ENCODE peak calls at places on chromosomes 3 and 15, in seven cellular contexts. One of them, this sample, is unnamed.

GRCh38 chr3:157263027-157263426 is 103.1 kb upstream of the CCNL1 start:
- DNase-seq in progenitor cell of endocrine pancreas: no peak
- DNase-seq in retinal pigment epithelial cell: peak
- DNase-seq in right lobe of liver: no peak
- DNase-seq in HTR-8/SVneo: no peak
- DNase-seq in aorta: no peak
- DNase-seq in activated naive CD8-positive, alpha-beta T cell treated with anti-CD3 and anti-CD28 coated beads, Interleukin-2, amount 50 U/mL, for 24 hours: no peak
- DNase-seq in this sample: no peak

GRCh38 chr3:12810013-12810780 is 13.7 kb downstream of the CAND2 start:
- DNase-seq in progenitor cell of endocrine pancreas: peak
- DNase-seq in retinal pigment epithelial cell: peak
- DNase-seq in right lobe of liver: peak
- DNase-seq in HTR-8/SVneo: peak
- DNase-seq in aorta: peak
- DNase-seq in activated naive CD8-positive, alpha-beta T cell treated with anti-CD3 and anti-CD28 coated beads, Interleukin-2, amount 50 U/mL, for 24 hours: peak
- DNase-seq in this sample: peak

GRCh38 chr15:52278636-52279367 is 16.8 kb downstream of the MYO5C start:
- DNase-seq in progenitor cell of endocrine pancreas: no peak
- DNase-seq in retinal pigment epithelial cell: no peak
- DNase-seq in right lobe of liver: no peak
- DNase-seq in HTR-8/SVneo: no peak
- DNase-seq in aorta: no peak
- DNase-seq in activated naive CD8-positive, alpha-beta T cell treated with anti-CD3 and anti-CD28 coated beads, Interleukin-2, amount 50 U/mL, for 24 hours: no peak
- DNase-seq in this sample: no peak

GRCh38 chr3:24551626-24552025 is 57.0 kb upstream of the THRB start:
- DNase-seq in progenitor cell of endocrine pancreas: no peak
- DNase-seq in retinal pigment epithelial cell: no peak
- DNase-seq in right lobe of liver: no peak
- DNase-seq in HTR-8/SVneo: no peak
- DNase-seq in aorta: no peak
- DNase-seq in activated naive CD8-positive, alpha-beta T cell treated with anti-CD3 and anti-CD28 coated beads, Interleukin-2, amount 50 U/mL, for 24 hours: no peak
- DNase-seq in this sample: no peak

GRCh38 chr3:190701096-190701532 is 161.4 kb downstream of the GMNC start:
- DNase-seq in progenitor cell of endocrine pancreas: peak
- DNase-seq in retinal pigment epithelial cell: peak
- DNase-seq in right lobe of liver: peak
- DNase-seq in HTR-8/SVneo: peak
- DNase-seq in aorta: no peak
- DNase-seq in activated naive CD8-positive, alpha-beta T cell treated with anti-CD3 and anti-CD28 coated beads, Interleukin-2, amount 50 U/mL, for 24 hours: peak
- DNase-seq in this sample: no peak

GRCh38 chr3:54888873-54889272 is 39.0 kb downstream of the LRTM1 start:
- DNase-seq in progenitor cell of endocrine pancreas: no peak
- DNase-seq in retinal pigment epithelial cell: no peak
- DNase-seq in right lobe of liver: no peak
- DNase-seq in HTR-8/SVneo: no peak
- DNase-seq in aorta: no peak
- DNase-seq in activated naive CD8-positive, alpha-beta T cell treated with anti-CD3 and anti-CD28 coated beads, Interleukin-2, amount 50 U/mL, for 24 hours: no peak
- DNase-seq in this sample: no peak

GRCh38 chr3:183822631-183823030 is 2.7 kb downstream of the MAP6D1 start:
- DNase-seq in progenitor cell of endocrine pancreas: no peak
- DNase-seq in retinal pigment epithelial cell: no peak
- DNase-seq in right lobe of liver: no peak
- DNase-seq in HTR-8/SVneo: no peak
- DNase-seq in aorta: no peak
- DNase-seq in activated naive CD8-positive, alpha-beta T cell treated with anti-CD3 and anti-CD28 coated beads, Interleukin-2, amount 50 U/mL, for 24 hours: no peak
- DNase-seq in this sample: no peak

GRCh38 chr3:6805236-6805635 is 55.7 kb upstream of the GRM7 start:
- DNase-seq in progenitor cell of endocrine pancreas: no peak
- DNase-seq in retinal pigment epithelial cell: no peak
- DNase-seq in right lobe of liver: no peak
- DNase-seq in HTR-8/SVneo: no peak
- DNase-seq in aorta: no peak
- DNase-seq in activated naive CD8-positive, alpha-beta T cell treated with anti-CD3 and anti-CD28 coated beads, Interleukin-2, amount 50 U/mL, for 24 hours: no peak
- DNase-seq in this sample: no peak

GRCh38 chr15:90902656-90902995 is 476 bp upstream of the MAN2A2 start:
- DNase-seq in progenitor cell of endocrine pancreas: no peak
- DNase-seq in retinal pigment epithelial cell: no peak
- DNase-seq in right lobe of liver: no peak
- DNase-seq in HTR-8/SVneo: no peak
- DNase-seq in aorta: no peak
- DNase-seq in activated naive CD8-positive, alpha-beta T cell treated with anti-CD3 and anti-CD28 coated beads, Interleukin-2, amount 50 U/mL, for 24 hours: no peak
- DNase-seq in this sample: no peak

GRCh38 chr3:143507735-143508580 is 340.3 kb downstream of the SLC9A9 start:
- DNase-seq in progenitor cell of endocrine pancreas: no peak
- DNase-seq in retinal pigment epithelial cell: no peak
- DNase-seq in right lobe of liver: no peak
- DNase-seq in HTR-8/SVneo: no peak
- DNase-seq in aorta: no peak
- DNase-seq in activated naive CD8-positive, alpha-beta T cell treated with anti-CD3 and anti-CD28 coated beads, Interleukin-2, amount 50 U/mL, for 24 hours: no peak
- DNase-seq in this sample: no peak

GRCh38 chr3:15796771-15797599 is 794 bp downstream of the ANKRD28 start:
- DNase-seq in progenitor cell of endocrine pancreas: no peak
- DNase-seq in retinal pigment epithelial cell: no peak
- DNase-seq in right lobe of liver: no peak
- DNase-seq in HTR-8/SVneo: peak
- DNase-seq in aorta: no peak
- DNase-seq in activated naive CD8-positive, alpha-beta T cell treated with anti-CD3 and anti-CD28 coated beads, Interleukin-2, amount 50 U/mL, for 24 hours: no peak
- DNase-seq in this sample: no peak

GRCh38 chr3:186053954-186054353 is 54.9 kb downstream of the ETV5 start:
- DNase-seq in progenitor cell of endocrine pancreas: no peak
- DNase-seq in retinal pigment epithelial cell: no peak
- DNase-seq in right lobe of liver: no peak
- DNase-seq in HTR-8/SVneo: no peak
- DNase-seq in aorta: no peak
- DNase-seq in activated naive CD8-positive, alpha-beta T cell treated with anti-CD3 and anti-CD28 coated beads, Interleukin-2, amount 50 U/mL, for 24 hours: no peak
- DNase-seq in this sample: no peak

GRCh38 chr3:159077860-159078259 is 276.0 kb downstream of the MFSD1 start:
- DNase-seq in progenitor cell of endocrine pancreas: no peak
- DNase-seq in retinal pigment epithelial cell: peak
- DNase-seq in right lobe of liver: no peak
- DNase-seq in HTR-8/SVneo: peak
- DNase-seq in aorta: no peak
- DNase-seq in activated naive CD8-positive, alpha-beta T cell treated with anti-CD3 and anti-CD28 coated beads, Interleukin-2, amount 50 U/mL, for 24 hours: no peak
- DNase-seq in this sample: no peak

GRCh38 chr15:67109141-67110034 is 44.0 kb downstream of the SMAD3 start:
- DNase-seq in progenitor cell of endocrine pancreas: no peak
- DNase-seq in retinal pigment epithelial cell: peak
- DNase-seq in right lobe of liver: peak
- DNase-seq in HTR-8/SVneo: peak
- DNase-seq in aorta: peak
- DNase-seq in activated naive CD8-positive, alpha-beta T cell treated with anti-CD3 and anti-CD28 coated beads, Interleukin-2, amount 50 U/mL, for 24 hours: peak
- DNase-seq in this sample: no peak

GRCh38 chr15:51706347-51706746 is 25.0 kb downstream of the SCG3 start:
- DNase-seq in progenitor cell of endocrine pancreas: no peak
- DNase-seq in retinal pigment epithelial cell: no peak
- DNase-seq in right lobe of liver: no peak
- DNase-seq in HTR-8/SVneo: no peak
- DNase-seq in aorta: no peak
- DNase-seq in activated naive CD8-positive, alpha-beta T cell treated with anti-CD3 and anti-CD28 coated beads, Interleukin-2, amount 50 U/mL, for 24 hours: no peak
- DNase-seq in this sample: no peak

GRCh38 chr3:46065751-46066256 is 38.5 kb upstream of the XCR1 start:
- DNase-seq in progenitor cell of endocrine pancreas: no peak
- DNase-seq in retinal pigment epithelial cell: no peak
- DNase-seq in right lobe of liver: no peak
- DNase-seq in HTR-8/SVneo: no peak
- DNase-seq in aorta: no peak
- DNase-seq in activated naive CD8-positive, alpha-beta T cell treated with anti-CD3 and anti-CD28 coated beads, Interleukin-2, amount 50 U/mL, for 24 hours: no peak
- DNase-seq in this sample: no peak

GRCh38 chr3:193826126-193826795 is 233.3 kb downstream of the OPA1 start:
- DNase-seq in progenitor cell of endocrine pancreas: no peak
- DNase-seq in retinal pigment epithelial cell: peak
- DNase-seq in right lobe of liver: no peak
- DNase-seq in HTR-8/SVneo: peak
- DNase-seq in aorta: no peak
- DNase-seq in activated naive CD8-positive, alpha-beta T cell treated with anti-CD3 and anti-CD28 coated beads, Interleukin-2, amount 50 U/mL, for 24 hours: no peak
- DNase-seq in this sample: no peak

GRCh38 chr3:141401095-141401494 is 32.8 kb downstream of the ZBTB38 start:
- DNase-seq in progenitor cell of endocrine pancreas: no peak
- DNase-seq in retinal pigment epithelial cell: no peak
- DNase-seq in right lobe of liver: no peak
- DNase-seq in HTR-8/SVneo: no peak
- DNase-seq in aorta: no peak
- DNase-seq in activated naive CD8-positive, alpha-beta T cell treated with anti-CD3 and anti-CD28 coated beads, Interleukin-2, amount 50 U/mL, for 24 hours: no peak
- DNase-seq in this sample: no peak

GRCh38 chr3:148642616-148643015 is 55.1 kb upstream of the AGTR1 start:
- DNase-seq in progenitor cell of endocrine pancreas: no peak
- DNase-seq in retinal pigment epithelial cell: no peak
- DNase-seq in right lobe of liver: no peak
- DNase-seq in HTR-8/SVneo: no peak
- DNase-seq in aorta: no peak
- DNase-seq in activated naive CD8-positive, alpha-beta T cell treated with anti-CD3 and anti-CD28 coated beads, Interleukin-2, amount 50 U/mL, for 24 hours: no peak
- DNase-seq in this sample: no peak

GRCh38 chr3:46019707-46020106 is 7.6 kb downstream of the XCR1 start:
- DNase-seq in progenitor cell of endocrine pancreas: no peak
- DNase-seq in retinal pigment epithelial cell: no peak
- DNase-seq in right lobe of liver: no peak
- DNase-seq in HTR-8/SVneo: no peak
- DNase-seq in aorta: no peak
- DNase-seq in activated naive CD8-positive, alpha-beta T cell treated with anti-CD3 and anti-CD28 coated beads, Interleukin-2, amount 50 U/mL, for 24 hours: peak
- DNase-seq in this sample: no peak

GRCh38 chr3:109927161-109927560 is 589.8 kb upstream of the DPPA4 start:
- DNase-seq in progenitor cell of endocrine pancreas: no peak
- DNase-seq in retinal pigment epithelial cell: peak
- DNase-seq in right lobe of liver: no peak
- DNase-seq in HTR-8/SVneo: peak
- DNase-seq in aorta: no peak
- DNase-seq in activated naive CD8-positive, alpha-beta T cell treated with anti-CD3 and anti-CD28 coated beads, Interleukin-2, amount 50 U/mL, for 24 hours: no peak
- DNase-seq in this sample: no peak

GRCh38 chr3:45224824-45225464 is 1.1 kb downstream of the TMEM158 start:
- DNase-seq in progenitor cell of endocrine pancreas: peak
- DNase-seq in retinal pigment epithelial cell: no peak
- DNase-seq in right lobe of liver: peak
- DNase-seq in HTR-8/SVneo: peak
- DNase-seq in aorta: peak
- DNase-seq in activated naive CD8-positive, alpha-beta T cell treated with anti-CD3 and anti-CD28 coated beads, Interleukin-2, amount 50 U/mL, for 24 hours: peak
- DNase-seq in this sample: peak

GRCh38 chr3:161355508-161355907 is 15.8 kb downstream of the SPTSSB start:
- DNase-seq in progenitor cell of endocrine pancreas: no peak
- DNase-seq in retinal pigment epithelial cell: no peak
- DNase-seq in right lobe of liver: no peak
- DNase-seq in HTR-8/SVneo: no peak
- DNase-seq in aorta: no peak
- DNase-seq in activated naive CD8-positive, alpha-beta T cell treated with anti-CD3 and anti-CD28 coated beads, Interleukin-2, amount 50 U/mL, for 24 hours: no peak
- DNase-seq in this sample: no peak

GRCh38 chr3:101849714-101850326 is 506 bp downstream of the NFKBIZ start:
- DNase-seq in progenitor cell of endocrine pancreas: peak
- DNase-seq in retinal pigment epithelial cell: no peak
- DNase-seq in right lobe of liver: peak
- DNase-seq in HTR-8/SVneo: no peak
- DNase-seq in aorta: peak
- DNase-seq in activated naive CD8-positive, alpha-beta T cell treated with anti-CD3 and anti-CD28 coated beads, Interleukin-2, amount 50 U/mL, for 24 hours: peak
- DNase-seq in this sample: no peak

GRCh38 chr3:52211268-52211891 is 13.4 kb downstream of the ALAS1 start:
- DNase-seq in progenitor cell of endocrine pancreas: no peak
- DNase-seq in retinal pigment epithelial cell: no peak
- DNase-seq in right lobe of liver: peak
- DNase-seq in HTR-8/SVneo: no peak
- DNase-seq in aorta: no peak
- DNase-seq in activated naive CD8-positive, alpha-beta T cell treated with anti-CD3 and anti-CD28 coated beads, Interleukin-2, amount 50 U/mL, for 24 hours: no peak
- DNase-seq in this sample: no peak

GRCh38 chr15:72203507-72203837 is 5.9 kb upstream of the GRAMD2A start:
- DNase-seq in progenitor cell of endocrine pancreas: no peak
- DNase-seq in retinal pigment epithelial cell: peak
- DNase-seq in right lobe of liver: no peak
- DNase-seq in HTR-8/SVneo: no peak
- DNase-seq in aorta: peak
- DNase-seq in activated naive CD8-positive, alpha-beta T cell treated with anti-CD3 and anti-CD28 coated beads, Interleukin-2, amount 50 U/mL, for 24 hours: no peak
- DNase-seq in this sample: no peak

GRCh38 chr3:42880601-42881451 is 5.1 kb upstream of the CYP8B1 start:
- DNase-seq in progenitor cell of endocrine pancreas: peak
- DNase-seq in retinal pigment epithelial cell: peak
- DNase-seq in right lobe of liver: peak
- DNase-seq in HTR-8/SVneo: peak
- DNase-seq in aorta: peak
- DNase-seq in activated naive CD8-positive, alpha-beta T cell treated with anti-CD3 and anti-CD28 coated beads, Interleukin-2, amount 50 U/mL, for 24 hours: peak
- DNase-seq in this sample: peak

GRCh38 chr15:79593119-79593869 is 161.2 kb downstream of the MINAR1 start:
- DNase-seq in progenitor cell of endocrine pancreas: no peak
- DNase-seq in retinal pigment epithelial cell: no peak
- DNase-seq in right lobe of liver: no peak
- DNase-seq in HTR-8/SVneo: no peak
- DNase-seq in aorta: no peak
- DNase-seq in activated naive CD8-positive, alpha-beta T cell treated with anti-CD3 and anti-CD28 coated beads, Interleukin-2, amount 50 U/mL, for 24 hours: no peak
- DNase-seq in this sample: no peak

GRCh38 chr3:188217011-188217463 is 63.1 kb downstream of the LPP start:
- DNase-seq in progenitor cell of endocrine pancreas: no peak
- DNase-seq in retinal pigment epithelial cell: no peak
- DNase-seq in right lobe of liver: no peak
- DNase-seq in HTR-8/SVneo: no peak
- DNase-seq in aorta: no peak
- DNase-seq in activated naive CD8-positive, alpha-beta T cell treated with anti-CD3 and anti-CD28 coated beads, Interleukin-2, amount 50 U/mL, for 24 hours: no peak
- DNase-seq in this sample: no peak

GRCh38 chr15:24772256-24772655 is 96.7 kb downstream of the NPAP1 start:
- DNase-seq in progenitor cell of endocrine pancreas: no peak
- DNase-seq in retinal pigment epithelial cell: no peak
- DNase-seq in right lobe of liver: no peak
- DNase-seq in HTR-8/SVneo: no peak
- DNase-seq in aorta: no peak
- DNase-seq in activated naive CD8-positive, alpha-beta T cell treated with anti-CD3 and anti-CD28 coated beads, Interleukin-2, amount 50 U/mL, for 24 hours: no peak
- DNase-seq in this sample: no peak

GRCh38 chr3:88141458-88142083 is 8.2 kb upstream of the C3orf38 start:
- DNase-seq in progenitor cell of endocrine pancreas: no peak
- DNase-seq in retinal pigment epithelial cell: peak
- DNase-seq in right lobe of liver: no peak
- DNase-seq in HTR-8/SVneo: peak
- DNase-seq in aorta: no peak
- DNase-seq in activated naive CD8-positive, alpha-beta T cell treated with anti-CD3 and anti-CD28 coated beads, Interleukin-2, amount 50 U/mL, for 24 hours: no peak
- DNase-seq in this sample: no peak